ENCODE peak calls at places on chromosome 19, in eight cellular contexts. W is stimulated activated CD4-positive, alpha-beta T cell treated with anti-CD3 and anti-CD28 coated beads, Interleukin-1b, Interleukin-23, amount 100 ng/mL, for 4 hours; T is uterus; R is stimulated activated naive CD4-positive, alpha-beta T cell; Q is globus pallidus; P is left ventricle myocardium inferior; A is tibial artery; Z is left lobe of liver. X is an unnamed sample.

GRCh38 chr19:45075215-45076028 is 856 bp downstream of the ZNF296 start:
- DNase-seq in R (peak), P (peak), Z (peak), W (no peak), Q (peak), T (no peak), A (peak), X (no peak)

GRCh38 chr19:31497709-31498108 is 148.5 kb upstream of the TSHZ3 start:
- DNase-seq in W (no peak), T (no peak), R (no peak), A (no peak), Z (no peak), P (no peak), Q (no peak), X (no peak)

GRCh38 chr19:11265785-11266236 is 3.5 kb upstream of the DOCK6 start:
- DNase-seq in A (no peak), W (no peak), P (no peak), R (no peak), Z (peak), T (no peak), Q (no peak), X (no peak)

GRCh38 chr19:656751-657559 is 6.1 kb downstream of the RNF126 start:
- DNase-seq in P (no peak), A (no peak), W (no peak), T (no peak), Q (no peak), R (no peak), Z (no peak), X (no peak)

GRCh38 chr19:10362259-10362658 is 18.1 kb downstream of the TYK2 start:
- DNase-seq in R (no peak), Z (no peak), A (no peak), Q (no peak), T (no peak), W (no peak), P (no peak), X (no peak)

GRCh38 chr19:6730153-6730804 is 7.1 kb downstream of the GPR108 start:
- DNase-seq in A (no peak), Q (peak), R (no peak), Z (peak), W (peak), T (peak), P (no peak), X (no peak)

GRCh38 chr19:12954150-12954962 is 2.7 kb downstream of the GADD45GIP1 start:
- DNase-seq in T (no peak), A (no peak), Z (no peak), P (no peak), Q (no peak), R (no peak), W (no peak), X (no peak)

GRCh38 chr19:4380254-4380727 is 20.1 kb downstream of the SH3GL1 start:
- DNase-seq in P (peak), W (peak), R (peak), T (peak), A (no peak), Z (no peak), Q (no peak), X (no peak)

GRCh38 chr19:34645551-34645950 is 31.4 kb downstream of the SCGB2B2 start:
- DNase-seq in T (no peak), R (no peak), Q (no peak), P (no peak), Z (no peak), A (no peak), W (no peak), X (no peak)

GRCh38 chr19:6459356-6460098 is at the start of gene SLC25A23:
- DNase-seq in R (peak), T (peak), W (peak), P (peak), Q (peak), Z (peak), A (peak), X (no peak)

GRCh38 chr19:46654621-46655152 is 6.3 kb downstream of the DACT3 start:
- DNase-seq in R (no peak), Z (no peak), T (peak), W (no peak), Q (peak), P (no peak), A (no peak), X (no peak)